ENCODE peak calls at places on chromosomes 6 and 20, in four cellular contexts. W is gastrocnemius medialis, T is esophagus squamous epithelium, F is A549. E is an unnamed sample.

GRCh38 chr6:27260339-27260738 is 12.8 kb downstream of the PRSS16 start:
- DNase-seq in W (no peak), T (no peak), F (no peak), E (no peak)

GRCh38 chr20:40741507-40742106 is 52.6 kb upstream of the MAFB start:
- DNase-seq in W (no peak), T (no peak), F (peak; percentile 56), E (peak; percentile 57)

GRCh38 chr20:32959351-32960221 is 44.6 kb downstream of the SUN5 start:
- DNase-seq in W (no peak), T (no peak), F (no peak), E (no peak)

GRCh38 chr6:53112404-53112803 is 36.2 kb downstream of the GCM1 start:
- DNase-seq in W (no peak), T (no peak), F (peak; percentile 5), E (no peak)

GRCh38 chr6:129233458-129234134 is 350.7 kb downstream of the LAMA2 start:
- DNase-seq in W (no peak), T (no peak), F (no peak), E (no peak)

GRCh38 chr6:143100429-143100828 is 39.7 kb downstream of the AIG1 start:
- DNase-seq in W (no peak), T (no peak), F (no peak), E (no peak)

GRCh38 chr6:166677941-166678340 is 50.9 kb upstream of the RPS6KA2 start:
- DNase-seq in W (no peak), T (no peak), F (no peak), E (no peak)

GRCh38 chr20:8060977-8061376 is 41.4 kb upstream of the TMX4 start:
- DNase-seq in W (no peak), T (no peak), F (no peak), E (no peak)

GRCh38 chr6:157227202-157228166 is 95.8 kb downstream of the TMEM242 start:
- DNase-seq in W (no peak), T (no peak), F (no peak), E (no peak)

GRCh38 chr20:9966966-9967365 is 67.8 kb upstream of the ANKEF1 start:
- DNase-seq in W (no peak), T (no peak), F (peak; percentile 38), E (no peak)

GRCh38 chr6:163231356-163232014 is 183.0 kb upstream of the QKI start:
- DNase-seq in W (no peak), T (no peak), F (no peak), E (no peak)

GRCh38 chr20:50029697-50030428 is 47.1 kb downstream of the SNAI1 start:
- DNase-seq in W (peak; percentile 43), T (no peak), F (peak; percentile 92), E (peak; percentile 88)
- TF ChIP-seq POLR2A in W (no peak), T (no peak), F (no peak), E (no peak)

GRCh38 chr6:47478233-47479155 is 905 bp downstream of the CD2AP start:
- DNase-seq in W (no peak), T (no peak), F (peak; percentile 13), E (no peak)
- TF ChIP-seq POLR2A in W (no peak), T (no peak), F (no peak), E (no peak)

DNA sequence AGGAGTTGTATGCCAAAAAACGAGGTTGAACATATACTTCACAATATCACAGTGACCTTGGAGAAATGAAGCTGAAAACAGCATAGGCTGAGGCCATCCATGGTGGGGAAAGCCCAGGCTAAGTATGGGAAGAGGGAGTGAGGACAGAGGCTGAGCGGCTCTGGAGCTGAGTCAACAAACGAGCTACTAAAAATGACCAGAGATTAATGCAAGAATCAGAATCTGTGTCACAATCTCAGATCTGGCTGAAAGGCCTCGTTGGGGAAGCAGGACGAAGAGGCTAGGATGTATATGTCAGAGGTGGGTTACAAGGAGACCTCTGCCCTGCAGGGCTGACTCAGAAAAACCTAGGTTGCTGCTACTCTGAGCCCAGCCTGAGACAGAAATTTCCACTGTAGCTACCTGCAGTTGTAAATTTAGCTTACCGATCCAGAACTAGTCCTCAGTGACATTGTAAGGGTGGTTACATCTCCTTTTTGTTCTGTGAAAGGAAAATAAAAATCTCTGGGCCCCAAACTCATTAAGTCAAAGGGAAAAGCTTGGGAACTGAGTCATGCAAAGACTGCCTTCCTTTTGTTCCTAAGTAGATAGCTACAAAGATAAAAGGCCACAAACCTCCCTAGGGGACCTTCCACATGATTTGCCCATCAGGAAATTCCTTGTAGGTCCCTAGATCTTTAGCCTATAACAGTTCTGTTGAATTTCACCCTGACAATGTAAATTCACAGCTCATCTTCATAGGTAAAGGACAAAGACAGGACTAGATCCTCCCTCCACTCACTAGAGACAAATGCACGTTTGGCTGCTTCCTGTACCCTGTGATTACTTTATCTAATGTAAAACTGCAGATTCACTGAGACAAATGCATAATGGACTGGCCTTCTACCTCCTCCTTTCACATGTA is 8.5 kb upstream of the TUBB2A start:
- DNase-seq in W (no peak), T (no peak), F (no peak), E (no peak)
- TF ChIP-seq POLR2A in W (no peak), T (no peak), F (no peak), E (no peak)

DNA sequence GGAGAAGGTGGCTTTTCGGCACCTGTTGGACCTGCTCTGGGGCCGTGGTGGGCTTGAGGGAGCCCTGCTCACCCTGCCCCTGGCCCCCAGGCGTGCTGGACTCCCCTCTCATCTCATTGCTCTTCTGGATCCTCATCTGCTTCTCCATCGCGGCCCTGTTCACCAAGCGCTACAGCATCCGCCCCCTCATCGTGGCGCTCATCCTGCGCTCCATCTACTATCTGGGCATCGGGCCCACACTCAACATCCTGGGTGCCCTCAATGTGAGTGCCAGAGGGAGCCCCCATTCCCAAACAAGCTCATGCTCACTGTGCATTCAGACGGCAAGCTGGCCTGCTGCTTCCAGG is 22.4 kb downstream of the UQCC2 start:
- DNase-seq in W (no peak), T (no peak), F (no peak), E (no peak)
- TF ChIP-seq POLR2A in W (no peak), T (no peak), F (no peak), E (no peak)

DNA sequence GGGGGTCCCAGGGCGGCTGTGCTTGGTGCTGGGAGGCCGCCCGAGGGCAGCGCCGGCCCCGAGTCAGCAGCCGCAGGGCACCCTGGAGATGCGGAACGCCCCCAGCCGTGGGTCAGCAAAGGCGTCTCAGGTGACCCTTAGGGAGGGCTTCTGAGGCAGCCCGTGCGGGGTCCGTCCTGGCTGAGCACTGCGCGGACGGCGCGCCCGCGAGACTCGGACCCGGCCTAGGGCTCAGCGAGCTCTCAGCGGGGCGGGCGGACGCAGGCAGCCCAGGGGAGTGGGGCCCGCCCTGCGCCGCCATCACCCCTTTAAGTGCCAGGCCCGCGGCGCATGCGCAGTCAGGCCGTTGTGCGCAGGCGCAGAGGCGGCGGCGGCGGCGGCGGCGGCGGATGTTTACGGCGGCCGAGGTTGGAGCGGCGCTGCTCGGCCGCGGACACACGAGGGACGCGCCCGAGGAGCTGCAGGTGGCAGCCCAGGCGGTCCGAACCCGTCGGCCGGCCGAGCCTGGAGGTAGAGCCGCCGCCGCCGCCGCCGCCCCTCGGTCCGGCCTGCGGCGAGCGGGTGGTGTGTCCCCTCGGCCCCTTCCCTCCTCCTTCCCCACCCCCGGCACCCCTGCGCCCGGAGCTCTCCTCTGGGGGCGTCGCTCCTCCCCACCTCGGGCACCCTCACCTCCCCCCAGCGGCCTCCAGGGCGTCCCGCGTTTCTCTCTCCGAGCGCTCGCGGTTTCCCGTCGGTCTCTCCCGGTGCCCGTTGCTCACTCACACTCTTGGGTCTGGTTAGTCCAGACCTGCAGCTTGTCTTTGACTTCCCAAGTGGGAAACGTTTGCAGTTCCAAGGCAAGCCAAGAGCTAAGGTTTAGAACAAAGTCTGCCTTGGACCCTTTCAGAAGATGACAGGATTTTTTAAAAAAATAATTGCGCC is at the start of gene PCMTD2:
- DNase-seq in W (peak; percentile 74), T (peak; percentile 35), F (peak; percentile 87), E (peak; percentile 92)
- TF ChIP-seq POLR2A in W (peak; percentile 65), T (no peak), F (peak; percentile 90), E (peak; percentile 86)